ENCODE peak calls at places on chromosome 18, in ten cellular contexts. L is CD8-positive, alpha-beta T cell; T is psoas muscle; C is fibroblast of lung; X is ovary; U is body of pancreas; B is B cell; F is fibroblast of pulmonary artery; H is upper lobe of right lung; N is progenitor cell of endocrine pancreas. K is an unnamed sample.

GRCh38 chr18:10965104-10965503 is 184.3 kb downstream of the PIEZO2 start:
- DNase-seq in L (no peak), T (no peak), C (no peak), X (no peak), U (no peak), B (no peak), F (peak), H (no peak), N (no peak), K (no peak)

GRCh38 chr18:35983818-35984217 is 11.3 kb downstream of the RMP24 start:
- DNase-seq in L (no peak), T (no peak), C (peak), X (no peak), U (no peak), B (no peak), F (no peak), H (no peak), N (no peak), K (no peak)

GRCh38 chr18:6059551-6059950 is 164.2 kb upstream of the TMEM200C start:
- DNase-seq in L (no peak), T (no peak), C (no peak), X (no peak), U (no peak), B (no peak), F (no peak), H (no peak), N (no peak), K (no peak)

GRCh38 chr18:44786697-44787096 is 106.0 kb downstream of the SETBP1 start:
- DNase-seq in L (no peak), T (no peak), C (no peak), X (no peak), U (no peak), B (no peak), F (no peak), H (no peak), N (no peak), K (peak)

GRCh38 chr18:55706893-55707292 is 118.9 kb upstream of the TCF4 start:
- DNase-seq in L (no peak), T (no peak), C (peak), X (no peak), U (no peak), B (no peak), F (peak), H (no peak), N (no peak), K (no peak)

GRCh38 chr18:79925656-79925979 is 25.8 kb downstream of the SLC66A2 start:
- DNase-seq in L (no peak), T (no peak), C (no peak), X (peak), U (no peak), B (no peak), F (no peak), H (no peak), N (no peak), K (no peak)

GRCh38 chr18:57051586-57052044 is 95.3 kb upstream of the BOD1L2 start:
- DNase-seq in L (no peak), T (no peak), C (no peak), X (no peak), U (no peak), B (no peak), F (no peak), H (no peak), N (no peak), K (no peak)

GRCh38 chr18:74682141-74682997 is 84.7 kb downstream of the ZNF407 start:
- DNase-seq in L (no peak), T (no peak), C (peak), X (no peak), U (no peak), B (no peak), F (peak), H (no peak), N (no peak), K (no peak)

GRCh38 chr18:37318360-37319037 is 247.1 kb downstream of the CELF4 start:
- DNase-seq in L (no peak), T (no peak), C (no peak), X (no peak), U (no peak), B (no peak), F (no peak), H (no peak), N (no peak), K (no peak)

GRCh38 chr18:7904529-7904928 is 337.4 kb downstream of the PTPRM start:
- DNase-seq in L (no peak), T (no peak), C (peak), X (no peak), U (no peak), B (no peak), F (peak), H (no peak), N (no peak), K (no peak)

GRCh38 chr18:63258749-63259580 is 60.6 kb downstream of the BCL2 start:
- DNase-seq in L (no peak), T (no peak), C (no peak), X (no peak), U (no peak), B (no peak), F (no peak), H (no peak), N (no peak), K (no peak)

GRCh38 chr18:51029378-51029693 is 677 bp upstream of the SMAD4 start:
- DNase-seq in L (no peak), T (no peak), C (no peak), X (no peak), U (no peak), B (no peak), F (no peak), H (no peak), N (no peak), K (no peak)

GRCh38 chr18:40440088-40440487 is 1514.9 kb upstream of the PIK3C3 start:
- DNase-seq in L (no peak), T (no peak), C (no peak), X (no peak), U (no peak), B (no peak), F (no peak), H (no peak), N (no peak), K (no peak)
- TF ChIP-seq CTCF in L (no peak), T (no peak), C (no peak), X (no peak), U (no peak), B (no peak), F (no peak), H (no peak), N (no peak), K (no peak)

GRCh38 chr18:9825571-9826073 is 60.2 kb upstream of the TXNDC2 start:
- DNase-seq in L (no peak), T (no peak), C (peak), X (no peak), U (no peak), B (no peak), F (peak), H (no peak), N (no peak), K (no peak)

GRCh38 chr18:9824862-9825479 is 60.8 kb upstream of the TXNDC2 start:
- DNase-seq in L (no peak), T (no peak), C (no peak), X (no peak), U (no peak), B (no peak), F (no peak), H (no peak), N (no peak), K (no peak)

GRCh38 chr18:9823805-9824473 is 61.8 kb upstream of the TXNDC2 start:
- DNase-seq in L (no peak), T (no peak), C (peak), X (no peak), U (no peak), B (no peak), F (peak), H (no peak), N (no peak), K (no peak)

GRCh38 chr18:9822587-9822986 is 63.2 kb upstream of the TXNDC2 start:
- DNase-seq in L (no peak), T (no peak), C (no peak), X (no peak), U (no peak), B (no peak), F (no peak), H (no peak), N (no peak), K (no peak)

DNA sequence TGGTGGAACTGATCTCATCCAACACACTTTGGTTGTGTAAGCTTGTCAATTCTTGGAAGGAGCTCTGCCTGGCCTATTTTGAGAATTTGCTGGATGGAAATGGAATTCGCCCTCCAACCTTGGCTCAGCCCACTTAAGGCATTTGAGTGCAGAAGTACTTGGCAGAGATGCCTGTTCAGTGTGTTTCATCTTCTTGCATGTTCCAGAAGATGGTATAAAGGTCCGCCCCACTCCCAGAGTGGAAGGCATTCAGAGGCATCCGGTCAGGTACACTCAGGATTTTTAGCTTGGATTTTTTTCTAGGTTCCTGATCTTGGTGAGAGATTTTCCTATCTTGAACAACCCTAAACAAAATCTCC is 61.3 kb upstream of the TXNDC2 start:
- DNase-seq in L (no peak), T (no peak), C (peak), X (no peak), U (no peak), B (no peak), F (peak), H (no peak), N (no peak), K (no peak)
- TF ChIP-seq CTCF in L (no peak), T (no peak), C (no peak), X (no peak), U (no peak), B (no peak), F (no peak), H (no peak), N (no peak), K (no peak)

GRCh38 chr18:12373771-12374116 is 3.3 kb downstream of the AFG3L2 start:
- DNase-seq in L (no peak), T (no peak), C (no peak), X (no peak), U (no peak), B (no peak), F (no peak), H (no peak), N (no peak), K (no peak)
- TF ChIP-seq CTCF in L (no peak), T (no peak), C (no peak), X (no peak), U (no peak), B (no peak), F (no peak), H (no peak), N (no peak), K (no peak)

DNA sequence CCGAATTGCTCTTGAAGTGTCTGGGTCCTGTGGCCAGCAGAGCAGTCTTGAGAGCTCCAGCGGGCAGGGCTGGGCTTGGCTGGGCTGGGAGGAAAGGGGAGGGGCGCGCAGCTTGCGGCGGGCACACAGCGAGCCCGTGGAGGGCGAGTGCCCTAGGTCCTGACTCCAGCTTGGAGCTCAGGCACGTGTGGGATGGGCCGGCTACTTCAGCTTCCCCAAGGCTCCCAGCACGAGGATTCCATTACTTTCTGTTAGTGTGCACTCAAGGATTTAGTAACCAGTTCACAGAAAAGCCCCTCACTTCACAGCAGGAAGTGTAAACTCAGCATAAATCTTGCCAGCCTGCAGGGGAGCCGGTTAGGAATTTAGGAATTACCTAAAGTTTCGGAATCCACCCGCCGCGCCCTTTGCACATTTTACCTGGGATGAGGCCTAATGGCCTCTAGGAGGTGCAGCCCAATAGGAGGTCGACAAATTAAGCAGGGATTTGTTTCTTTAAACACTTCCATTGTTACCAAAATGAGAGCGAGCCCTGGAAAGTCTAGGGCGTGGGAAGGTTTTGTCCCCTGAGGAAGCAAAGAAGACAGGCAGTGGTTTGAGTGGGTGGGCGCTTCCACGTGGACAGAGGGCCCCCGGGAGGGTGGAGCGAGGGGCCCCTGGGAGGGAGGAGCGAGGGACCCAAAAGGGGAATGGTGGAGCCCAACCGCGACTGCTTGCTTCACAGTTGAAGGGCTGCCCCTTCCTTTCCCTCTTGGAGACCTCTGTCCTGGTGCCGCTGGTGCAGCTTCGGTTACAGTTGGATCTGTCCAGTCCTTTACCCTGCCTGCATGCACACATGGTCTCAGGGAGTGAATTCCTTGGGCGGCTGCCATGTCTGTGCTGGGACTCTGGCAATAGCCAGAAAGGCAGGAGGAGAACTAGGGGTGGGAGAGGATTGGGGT is 93.3 kb downstream of the CTAGE1 start:
- DNase-seq in L (peak), T (no peak), C (peak), X (peak), U (peak), B (no peak), F (peak), H (peak), N (peak), K (peak)
- TF ChIP-seq CTCF in L (no peak), T (no peak), C (peak), X (no peak), U (no peak), B (no peak), F (peak), H (peak), N (peak), K (peak)

GRCh38 chr18:12422936-12423335 is 15.2 kb downstream of the PRELID3A start:
- DNase-seq in L (no peak), T (no peak), C (no peak), X (no peak), U (no peak), B (no peak), F (no peak), H (peak), N (no peak), K (no peak)
- TF ChIP-seq CTCF in L (no peak), T (no peak), C (no peak), X (no peak), U (no peak), B (no peak), F (peak), H (no peak), N (no peak), K (no peak)

GRCh38 chr18:65206551-65207260 is 544.1 kb upstream of the CDH7 start:
- DNase-seq in L (no peak), T (no peak), C (no peak), X (no peak), U (no peak), B (no peak), F (no peak), H (no peak), N (no peak), K (peak)
- TF ChIP-seq CTCF in L (no peak), T (no peak), C (no peak), X (no peak), U (no peak), B (no peak), F (no peak), H (no peak), N (peak), K (peak)

GRCh38 chr18:49626842-49627360 is 65.0 kb downstream of the LIPG start:
- DNase-seq in L (no peak), T (no peak), C (no peak), X (no peak), U (no peak), B (no peak), F (no peak), H (no peak), N (no peak), K (no peak)

GRCh38 chr18:49631146-49631866 is 69.4 kb downstream of the LIPG start:
- DNase-seq in L (no peak), T (no peak), C (no peak), X (no peak), U (no peak), B (no peak), F (no peak), H (no peak), N (no peak), K (no peak)

GRCh38 chr18:49630246-49630699 is 68.4 kb downstream of the LIPG start:
- DNase-seq in L (no peak), T (no peak), C (no peak), X (no peak), U (peak), B (no peak), F (peak), H (no peak), N (no peak), K (no peak)

GRCh38 chr18:49628119-49628518 is 66.3 kb downstream of the LIPG start:
- DNase-seq in L (no peak), T (no peak), C (no peak), X (no peak), U (no peak), B (no peak), F (peak), H (no peak), N (no peak), K (no peak)

DNA sequence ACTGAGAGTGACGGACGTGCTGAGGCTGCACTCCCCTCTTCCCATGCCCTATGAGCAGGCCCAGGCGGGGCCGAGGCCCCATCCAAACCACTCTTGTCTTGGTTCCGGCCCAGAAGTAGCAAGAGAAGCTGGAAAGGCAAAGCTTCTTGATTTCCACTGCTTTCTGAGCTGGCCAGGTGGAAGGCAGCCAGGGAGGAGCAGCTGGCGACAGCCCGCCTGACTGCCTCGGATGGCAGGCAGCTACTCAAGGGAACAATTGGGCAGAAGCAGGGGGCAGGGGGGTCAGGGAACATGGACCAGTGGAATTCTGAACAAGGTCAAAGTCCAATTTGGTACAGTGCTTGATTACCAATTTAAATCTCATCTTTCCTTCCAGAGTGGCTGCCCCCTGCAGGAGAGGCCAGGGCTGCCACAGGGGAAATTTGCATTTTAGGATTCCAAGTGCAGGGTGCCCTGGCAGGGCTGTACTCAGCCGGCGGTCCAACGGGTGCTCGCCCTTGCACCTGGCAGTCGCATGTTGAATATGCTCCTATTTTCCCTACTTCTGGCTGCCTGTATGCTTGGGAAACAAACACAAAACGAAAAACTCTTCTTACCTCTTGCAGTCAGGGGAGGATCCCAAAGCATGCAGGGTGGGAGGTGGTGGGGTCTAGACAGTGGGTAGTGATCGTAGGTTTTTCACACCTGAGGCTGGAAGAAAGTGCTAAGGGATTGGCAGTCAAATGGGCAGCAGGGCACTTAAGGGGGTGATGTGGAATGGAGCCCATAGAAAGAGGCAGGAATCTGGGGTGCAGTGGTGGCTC is 67.3 kb downstream of the LIPG start:
- DNase-seq in L (no peak), T (peak), C (no peak), X (peak), U (peak), B (no peak), F (no peak), H (no peak), N (no peak), K (no peak)
- TF ChIP-seq CTCF in L (no peak), T (no peak), C (peak), X (no peak), U (no peak), B (no peak), F (peak), H (peak), N (peak), K (no peak)

DNA sequence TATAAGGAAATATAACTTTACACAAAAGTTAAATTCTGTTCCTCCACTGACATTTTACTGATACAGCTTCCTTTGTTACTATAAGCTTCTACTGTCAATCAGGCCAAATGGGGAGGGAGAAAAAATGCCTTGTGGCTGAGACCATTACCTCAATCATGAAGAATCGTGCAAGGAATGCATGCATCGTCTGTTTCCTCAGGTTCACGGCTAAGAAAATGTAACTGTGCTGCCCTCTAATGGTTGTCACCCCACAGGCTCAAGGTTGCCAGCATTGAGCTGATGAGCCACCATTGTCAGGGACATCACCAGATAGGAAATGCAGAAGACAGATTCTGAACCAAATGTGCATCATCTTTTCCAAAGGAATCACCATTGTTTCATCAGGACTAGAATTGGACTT is 426.9 kb downstream of the CDH2 start:
- DNase-seq in L (no peak), T (no peak), C (peak), X (no peak), U (peak), B (no peak), F (peak), H (no peak), N (peak), K (peak)
- TF ChIP-seq CTCF in L (no peak), T (peak), C (peak), X (no peak), U (peak), B (no peak), F (peak), H (peak), N (peak), K (peak)

K was measured in nephron progenitor cell.